ENCODE peak calls at places on chromosomes 5 and 9, in eight cellular contexts. One of them, this sample, is unnamed.

GRCh38 chr9:78972303-78973002 is 599.3 kb upstream of the TLE4 start:
- DNase-seq in transverse colon: no peak
- DNase-seq in sigmoid colon: no peak
- DNase-seq in HepG2: no peak
- DNase-seq in GM12878: no peak
- DNase-seq in esophagus muscularis mucosa: no peak
- DNase-seq in suprapubic skin: no peak
- DNase-seq in H1: no peak
- DNase-seq in this sample: no peak

GRCh38 chr5:148145916-148146315 is 22.4 kb upstream of the SPINK14 start:
- DNase-seq in transverse colon: peak; percentile 63
- DNase-seq in sigmoid colon: no peak
- DNase-seq in HepG2: peak; percentile 77
- DNase-seq in GM12878: no peak
- DNase-seq in esophagus muscularis mucosa: no peak
- DNase-seq in suprapubic skin: no peak
- DNase-seq in H1: no peak
- DNase-seq in this sample: peak; percentile 83

GRCh38 chr5:67880358-67880810 is 335.2 kb upstream of the PIK3R1 start:
- DNase-seq in transverse colon: peak; percentile 59
- DNase-seq in sigmoid colon: no peak
- DNase-seq in HepG2: no peak
- DNase-seq in GM12878: no peak
- DNase-seq in esophagus muscularis mucosa: no peak
- DNase-seq in suprapubic skin: no peak
- DNase-seq in H1: no peak
- DNase-seq in this sample: peak; percentile 26

GRCh38 chr5:163244451-163244987 is 192.9 kb upstream of the CCNG1 start:
- DNase-seq in transverse colon: no peak
- DNase-seq in sigmoid colon: no peak
- DNase-seq in HepG2: no peak
- DNase-seq in GM12878: no peak
- DNase-seq in esophagus muscularis mucosa: no peak
- DNase-seq in suprapubic skin: no peak
- DNase-seq in H1: no peak
- DNase-seq in this sample: no peak

GRCh38 chr9:29245351-29245750 is 1672.1 kb upstream of the C9orf72 start:
- DNase-seq in transverse colon: no peak
- DNase-seq in sigmoid colon: no peak
- DNase-seq in HepG2: no peak
- DNase-seq in GM12878: no peak
- DNase-seq in esophagus muscularis mucosa: no peak
- DNase-seq in suprapubic skin: no peak
- DNase-seq in H1: no peak
- DNase-seq in this sample: no peak

GRCh38 chr5:109485030-109485429 is 75.3 kb upstream of the PJA2 start:
- DNase-seq in transverse colon: peak; percentile 78
- DNase-seq in sigmoid colon: peak; percentile 75
- DNase-seq in HepG2: peak; percentile 92
- DNase-seq in GM12878: no peak
- DNase-seq in esophagus muscularis mucosa: no peak
- DNase-seq in suprapubic skin: no peak
- DNase-seq in H1: no peak
- DNase-seq in this sample: peak; percentile 82

GRCh38 chr9:112072721-112073553 is 102.2 kb downstream of the SUSD1 start:
- DNase-seq in transverse colon: peak; percentile 6
- DNase-seq in sigmoid colon: no peak
- DNase-seq in HepG2: no peak
- DNase-seq in GM12878: no peak
- DNase-seq in esophagus muscularis mucosa: peak; percentile 80
- DNase-seq in suprapubic skin: no peak
- DNase-seq in H1: no peak
- DNase-seq in this sample: no peak

GRCh38 chr9:17462869-17463464 is 115.9 kb upstream of the SH3GL2 start:
- DNase-seq in transverse colon: peak; percentile 14
- DNase-seq in sigmoid colon: no peak
- DNase-seq in HepG2: peak; percentile 31
- DNase-seq in GM12878: no peak
- DNase-seq in esophagus muscularis mucosa: no peak
- DNase-seq in suprapubic skin: no peak
- DNase-seq in H1: no peak
- DNase-seq in this sample: peak; percentile 36

GRCh38 chr9:38421498-38422211 is 2.6 kb downstream of the IGFBPL1 start:
- DNase-seq in transverse colon: no peak
- DNase-seq in sigmoid colon: no peak
- DNase-seq in HepG2: no peak
- DNase-seq in GM12878: no peak
- DNase-seq in esophagus muscularis mucosa: no peak
- DNase-seq in suprapubic skin: no peak
- DNase-seq in H1: no peak
- DNase-seq in this sample: no peak

GRCh38 chr5:134445841-134446818 is 34.4 kb upstream of the CDKN2AIPNL start:
- DNase-seq in transverse colon: no peak
- DNase-seq in sigmoid colon: peak; percentile 60
- DNase-seq in HepG2: no peak
- DNase-seq in GM12878: no peak
- DNase-seq in esophagus muscularis mucosa: no peak
- DNase-seq in suprapubic skin: no peak
- DNase-seq in H1: no peak
- DNase-seq in this sample: no peak
- TF ChIP-seq POLR2AphosphoS5 in transverse colon: no peak
- TF ChIP-seq POLR2AphosphoS5 in sigmoid colon: no peak
- TF ChIP-seq POLR2AphosphoS5 in HepG2: no peak
- TF ChIP-seq POLR2AphosphoS5 in GM12878: no peak
- TF ChIP-seq POLR2AphosphoS5 in esophagus muscularis mucosa: no peak
- TF ChIP-seq POLR2AphosphoS5 in suprapubic skin: no peak
- TF ChIP-seq POLR2AphosphoS5 in H1: no peak
- TF ChIP-seq POLR2AphosphoS5 in this sample: no peak

GRCh38 chr5:111704452-111705085 is 52.4 kb downstream of the NREP start:
- DNase-seq in transverse colon: no peak
- DNase-seq in sigmoid colon: no peak
- DNase-seq in HepG2: no peak
- DNase-seq in GM12878: no peak
- DNase-seq in esophagus muscularis mucosa: no peak
- DNase-seq in suprapubic skin: no peak
- DNase-seq in H1: no peak
- DNase-seq in this sample: no peak
- H3K27ac ChIP-seq in transverse colon: no peak overlapping the region
- H3K27ac ChIP-seq in sigmoid colon: no peak overlapping the region
- H3K27ac ChIP-seq in HepG2: no peak overlapping the region
- H3K27ac ChIP-seq in GM12878: no peak overlapping the region
- H3K27ac ChIP-seq in esophagus muscularis mucosa: no peak overlapping the region
- H3K27ac ChIP-seq in suprapubic skin: no peak overlapping the region
- H3K27ac ChIP-seq in H1: no peak overlapping the region
- H3K27ac ChIP-seq in this sample: no peak overlapping the region

DNA sequence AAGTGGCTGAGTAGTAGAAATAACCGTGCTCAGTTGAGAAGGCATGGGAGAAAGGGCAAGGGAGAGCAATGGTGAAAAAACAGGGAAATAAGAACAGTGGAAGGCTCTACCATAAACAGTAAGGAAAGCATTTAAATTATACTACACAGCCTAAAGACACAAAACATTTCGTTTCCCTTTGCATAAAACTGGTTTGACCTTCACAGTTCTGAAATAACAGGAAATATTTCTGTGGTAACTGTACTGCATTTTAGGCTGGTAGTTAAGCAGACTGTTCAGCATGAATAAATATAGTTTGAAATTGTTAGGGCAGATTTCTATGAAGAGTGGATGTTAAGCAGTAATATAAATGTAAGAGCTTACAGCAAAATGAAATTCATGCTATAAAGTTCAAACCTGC is 147.5 kb downstream of the CSNK1G3 start:
- DNase-seq in transverse colon: no peak
- DNase-seq in sigmoid colon: no peak
- DNase-seq in HepG2: no peak
- DNase-seq in GM12878: no peak
- DNase-seq in esophagus muscularis mucosa: no peak
- DNase-seq in suprapubic skin: no peak
- DNase-seq in H1: no peak
- DNase-seq in this sample: no peak
- TF ChIP-seq EP300 in transverse colon: no peak
- TF ChIP-seq EP300 in sigmoid colon: no peak
- TF ChIP-seq EP300 in HepG2: no peak
- TF ChIP-seq EP300 in GM12878: no peak
- TF ChIP-seq EP300 in esophagus muscularis mucosa: no peak
- TF ChIP-seq EP300 in suprapubic skin: no peak
- TF ChIP-seq EP300 in H1: no peak
- TF ChIP-seq EP300 in this sample: no peak

GRCh38 chr5:146042628-146043279 is 62.6 kb downstream of the PLAC8L1 start:
- DNase-seq in transverse colon: peak; percentile 37
- DNase-seq in sigmoid colon: no peak
- DNase-seq in HepG2: no peak
- DNase-seq in GM12878: no peak
- DNase-seq in esophagus muscularis mucosa: no peak
- DNase-seq in suprapubic skin: no peak
- DNase-seq in H1: no peak
- DNase-seq in this sample: no peak
- TF ChIP-seq POLR2AphosphoS5 in transverse colon: no peak
- TF ChIP-seq POLR2AphosphoS5 in sigmoid colon: no peak
- TF ChIP-seq POLR2AphosphoS5 in HepG2: no peak
- TF ChIP-seq POLR2AphosphoS5 in GM12878: no peak
- TF ChIP-seq POLR2AphosphoS5 in esophagus muscularis mucosa: no peak
- TF ChIP-seq POLR2AphosphoS5 in suprapubic skin: no peak
- TF ChIP-seq POLR2AphosphoS5 in H1: no peak
- TF ChIP-seq POLR2AphosphoS5 in this sample: no peak

This sample was measured in stomach.